ENCODE peak calls at places on chromosomes 11 and 22, in five cellular contexts. E, W, S, Y and C are unnamed samples.

GRCh38 chr11:44611687-44612437 is 46.4 kb downstream of the CD82 start:
- DNase-seq in Y (no peak), S (no peak), W (no peak), E (peak), C (peak)

GRCh38 chr22:47810505-47811500 is 1048.4 kb downstream of the TBC1D22A start:
- DNase-seq in S (no peak), W (no peak), E (no peak), Y (no peak), C (no peak)

GRCh38 chr11:34346551-34346950 is 11.3 kb downstream of the ABTB2 start:
- DNase-seq in E (no peak), W (no peak), S (no peak), Y (no peak), C (no peak)

GRCh38 chr22:44182591-44183588 is 2.2 kb downstream of the PARVG start:
- DNase-seq in S (no peak), W (peak), Y (no peak), E (peak), C (no peak)

GRCh38 chr11:68269414-68270081 is 2.2 kb downstream of the C11orf24 start:
- DNase-seq in W (no peak), Y (no peak), S (no peak), E (no peak), C (no peak)

GRCh38 chr11:2746401-2747230 is 46.8 kb upstream of the KCNQ1OT1 start:
- DNase-seq in W (peak), Y (no peak), S (no peak), E (no peak), C (no peak)

GRCh38 chr11:97614571-97614970 is 1224.8 kb downstream of the JRKL start:
- DNase-seq in E (no peak), Y (no peak), S (no peak), W (no peak), C (no peak)

GRCh38 chr11:121520243-121521144 is 67.7 kb upstream of the SORL1-AS1 start:
- DNase-seq in W (no peak), E (no peak), Y (no peak), S (no peak), C (no peak)

GRCh38 chr11:87355614-87356013 is 317.9 kb downstream of the TMEM135 start:
- DNase-seq in W (no peak), E (no peak), S (no peak), Y (no peak), C (no peak)

GRCh38 chr11:110345756-110346155 is 49.3 kb upstream of the RDX start:
- DNase-seq in Y (no peak), W (no peak), E (no peak), S (no peak), C (no peak)

GRCh38 chr11:111696556-111696955 is 69.6 kb downstream of the PPP2R1B start:
- DNase-seq in S (no peak), Y (no peak), E (no peak), W (no peak), C (no peak)

GRCh38 chr22:37676691-37677627 is 1.5 kb downstream of the LGALS1 start:
- DNase-seq in Y (peak), S (no peak), E (peak), W (peak), C (peak)

GRCh38 chr11:95917188-95918036 is 6.5 kb downstream of the MTMR2 start:
- DNase-seq in S (no peak), E (no peak), Y (no peak), W (no peak), C (no peak)